ENCODE peak calls at places on chromosomes 7 and 10, in nine cellular contexts. W is aorta, Y is left ventricle myocardium inferior, O is right lobe of liver, E is cardiac muscle cell, C is transverse colon, K is sigmoid colon, X is lower lobe of right lung, R is astrocyte. M is an unnamed sample. For H3K4me1, the result is how much of the 10 kb centered on the place peaks cover.

GRCh38 chr7:1961776-1962276 is 270.9 kb downstream of the MAD1L1 start:
- DNase-seq in W (no peak), Y (no peak), O (no peak), E (no peak), C (no peak), K (no peak), X (no peak), R (peak), M (peak)

GRCh38 chr7:124784879-124785818 is 19.6 kb upstream of the GPR37 start:
- DNase-seq in W (peak), Y (no peak), O (peak), E (peak), C (peak), K (no peak), X (no peak), R (peak), M (no peak)

GRCh38 chr7:93374345-93374940 is 142.3 kb downstream of the VPS50 start:
- DNase-seq in W (no peak), Y (no peak), O (no peak), E (peak), C (no peak), K (no peak), X (no peak), R (peak), M (no peak)

GRCh38 chr10:63866747-63867140 is 345.5 kb downstream of the REEP3 start:
- DNase-seq in W (no peak), Y (no peak), O (no peak), E (peak), C (no peak), K (no peak), X (no peak), R (no peak), M (no peak)

GRCh38 chr10:107969936-107970335 is 805.4 kb upstream of the SORCS1 start:
- DNase-seq in W (no peak), Y (no peak), O (no peak), E (no peak), C (no peak), K (no peak), X (no peak), R (no peak), M (no peak)

GRCh38 chr10:81248846-81249245 is 626.1 kb upstream of the NRG3 start:
- DNase-seq in W (no peak), Y (no peak), O (no peak), E (no peak), C (no peak), K (no peak), X (no peak), R (no peak), M (no peak)

GRCh38 chr7:95737828-95738505 is 34.4 kb upstream of the DYNC1I1 start:
- DNase-seq in W (no peak), Y (no peak), O (no peak), E (no peak), C (no peak), K (no peak), X (no peak), R (no peak), M (peak)

GRCh38 chr10:43056568-43057011 is 20.3 kb upstream of the RET start:
- DNase-seq in W (peak), Y (no peak), O (no peak), E (no peak), C (no peak), K (peak), X (peak), R (no peak), M (peak)

GRCh38 chr7:71131256-71131752 is 640 bp upstream of the GALNT17 start:
- DNase-seq in W (peak), Y (peak), O (no peak), E (peak), C (peak), K (peak), X (no peak), R (peak), M (peak)

GRCh38 chr7:68925241-68925640 is 673.0 kb upstream of the AUTS2 start:
- DNase-seq in W (no peak), Y (no peak), O (no peak), E (no peak), C (no peak), K (no peak), X (no peak), R (no peak), M (no peak)

GRCh38 chr7:977326-978048 is 2.1 kb upstream of the COX19 start:
- DNase-seq in W (no peak), Y (no peak), O (no peak), E (no peak), C (peak), K (no peak), X (no peak), R (no peak), M (peak)

GRCh38 chr7:136530831-136531230 is 337.6 kb upstream of the CHRM2 start:
- DNase-seq in W (no peak), Y (no peak), O (no peak), E (no peak), C (no peak), K (no peak), X (no peak), R (no peak), M (no peak)

GRCh38 chr7:155935726-155936125 is 123.5 kb upstream of the SHH start:
- DNase-seq in W (no peak), Y (no peak), O (no peak), E (no peak), C (no peak), K (no peak), X (no peak), R (no peak), M (peak)

GRCh38 chr10:101770331-101771215 is 5.3 kb downstream of the FGF8 start:
- DNase-seq in W (no peak), Y (no peak), O (no peak), E (no peak), C (no peak), K (peak), X (no peak), R (no peak), M (no peak)

GRCh38 chr10:87961314-87961713 is 97.9 kb downstream of the PTEN start:
- DNase-seq in W (no peak), Y (no peak), O (no peak), E (no peak), C (no peak), K (no peak), X (no peak), R (peak), M (no peak)

GRCh38 chr7:42097756-42098155 is 139.3 kb downstream of the GLI3 start:
- DNase-seq in W (no peak), Y (no peak), O (no peak), E (no peak), C (no peak), K (no peak), X (no peak), R (peak), M (no peak)

GRCh38 chr7:24587853-24588252 is 14.6 kb downstream of the PALS2 start:
- DNase-seq in W (no peak), Y (no peak), O (no peak), E (peak), C (no peak), K (no peak), X (no peak), R (no peak), M (no peak)

DNA sequence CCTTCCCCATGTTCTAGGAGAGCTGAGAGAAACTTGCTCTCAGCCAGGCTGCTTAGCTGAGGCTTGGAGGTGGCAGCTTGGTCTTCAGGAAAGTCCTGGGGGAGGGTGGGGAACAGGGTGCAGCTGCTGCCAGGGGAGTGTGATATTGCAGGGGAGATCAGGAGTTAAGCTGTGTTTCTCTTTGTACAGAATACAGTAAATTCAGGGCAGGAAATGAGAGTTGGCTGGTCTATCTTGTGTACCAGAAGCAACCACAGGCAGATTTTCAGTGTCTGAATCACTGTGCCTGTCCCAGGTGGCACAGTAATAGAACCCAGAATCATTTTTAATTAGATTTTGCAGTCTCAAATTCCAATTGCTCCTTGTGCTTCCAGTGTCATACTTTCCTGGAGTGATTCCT is 93.9 kb upstream of the TARP start:
- DNase-seq in W (no peak), Y (no peak), O (no peak), E (no peak), C (no peak), K (no peak), X (no peak), R (no peak), M (no peak)
- H3K4me3 ChIP-seq in W (no peak), Y (no peak), O (no peak), E (no peak), C (no peak), K (no peak), X (no peak), R (no peak), M (no peak)

GRCh38 chr10:103025696-103026095 is 107.6 kb downstream of the CNNM2 start:
- DNase-seq in W (no peak), Y (no peak), O (no peak), E (no peak), C (no peak), K (no peak), X (no peak), R (no peak), M (no peak)
- H3K27ac ChIP-seq in W (no peak), Y (no peak), O (no peak), E (no peak), C (no peak), K (no peak), X (no peak), R (no peak), M (no peak)

DNA sequence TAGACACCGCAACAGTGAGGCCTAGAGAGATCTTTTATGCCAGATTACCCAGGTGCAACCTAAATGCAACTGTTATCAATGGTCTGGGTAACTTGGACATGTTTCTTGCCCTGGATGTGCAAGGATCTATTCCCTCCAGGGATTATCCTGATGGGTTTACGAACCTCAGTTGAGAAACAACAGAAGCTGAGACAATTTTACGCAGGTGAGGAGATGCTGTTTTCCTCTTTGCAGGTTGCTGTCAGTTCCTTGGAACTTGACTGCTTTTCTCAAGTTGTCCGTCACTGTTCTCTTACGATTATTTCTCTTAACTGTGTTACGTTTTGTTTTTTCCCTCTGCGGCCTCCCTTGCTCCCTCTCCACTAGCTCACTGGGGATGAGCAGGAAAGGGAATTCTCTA is 1.4 kb downstream of the PURB start:
- DNase-seq in W (no peak), Y (no peak), O (no peak), E (no peak), C (no peak), K (no peak), X (no peak), R (no peak), M (no peak)
- H3K4me1 ChIP-seq in W (under half), Y (half or more), O (under half), E (under half), C (half or more), K (half or more), X (half or more), R (under half), M (under half)

GRCh38 chr10:96205580-96205979 is 65.8 kb downstream of the BLNK start:
- DNase-seq in W (no peak), Y (no peak), O (no peak), E (no peak), C (no peak), K (no peak), X (no peak), R (no peak), M (no peak)
- H3K4me3 ChIP-seq in W (no peak), Y (no peak), O (no peak), E (no peak), C (no peak), K (no peak), X (no peak), R (no peak), M (no peak)

GRCh38 chr10:11682896-11683295 is 59.3 kb upstream of the ECHDC3 start:
- DNase-seq in W (no peak), Y (no peak), O (no peak), E (no peak), C (no peak), K (no peak), X (peak), R (no peak), M (no peak)
- H3K27ac ChIP-seq in W (no peak), Y (no peak), O (no peak), E (no peak), C (no peak), K (no peak), X (no peak), R (no peak), M (no peak)

GRCh38 chr7:20785211-20786048 is 1.3 kb downstream of the SP8 start:
- DNase-seq in W (peak), Y (no peak), O (peak), E (peak), C (no peak), K (no peak), X (no peak), R (no peak), M (no peak)

GRCh38 chr7:20783131-20783715 is 3.5 kb downstream of the SP8 start:
- DNase-seq in W (no peak), Y (no peak), O (no peak), E (no peak), C (no peak), K (no peak), X (no peak), R (no peak), M (no peak)

GRCh38 chr7:20786049-20786412 is 655 bp downstream of the SP8 start:
- DNase-seq in W (no peak), Y (no peak), O (no peak), E (no peak), C (no peak), K (no peak), X (no peak), R (no peak), M (no peak)

GRCh38 chr7:20784311-20785210 is 2.1 kb downstream of the SP8 start:
- DNase-seq in W (no peak), Y (no peak), O (peak), E (peak), C (no peak), K (no peak), X (no peak), R (no peak), M (peak)

GRCh38 chr7:20783716-20784310 is 2.9 kb downstream of the SP8 start:
- DNase-seq in W (no peak), Y (no peak), O (peak), E (peak), C (no peak), K (no peak), X (no peak), R (no peak), M (no peak)
- H3K4me1 ChIP-seq in W (under half), Y (under half), O (under half), E (under half), C (under half), K (under half), X (under half), R (under half), M (under half)